ENCODE peak calls at places on chromosomes 2 and 18, in nine cellular contexts. One of them, this sample, is unnamed.

GRCh38 chr2:183059561-183059960 is 19.0 kb upstream of the DUSP19 start:
- DNase-seq in Peyer's patch: no peak
- DNase-seq in K562: peak
- DNase-seq in AG10803: peak
- DNase-seq in HFF-Myc: no peak
- DNase-seq in astrocyte: peak
- DNase-seq in choroid plexus epithelial cell: peak
- DNase-seq in WERI-Rb-1: no peak
- DNase-seq in AG04449: peak
- DNase-seq in this sample: peak

GRCh38 chr2:105546623-105546964 is 147.7 kb upstream of the FHL2 start:
- DNase-seq in Peyer's patch: no peak
- DNase-seq in AG10803: no peak
- DNase-seq in AG04449: no peak
- DNase-seq in astrocyte: no peak
- DNase-seq in WERI-Rb-1: no peak
- DNase-seq in HFF-Myc: no peak
- DNase-seq in K562: no peak
- DNase-seq in choroid plexus epithelial cell: no peak
- DNase-seq in this sample: peak

GRCh38 chr2:239824051-239824694 is 201.0 kb downstream of the NDUFA10 start:
- DNase-seq in choroid plexus epithelial cell: peak
- DNase-seq in AG10803: no peak
- DNase-seq in Peyer's patch: no peak
- DNase-seq in HFF-Myc: no peak
- DNase-seq in AG04449: no peak
- DNase-seq in K562: peak
- DNase-seq in WERI-Rb-1: peak
- DNase-seq in astrocyte: no peak
- DNase-seq in this sample: peak

GRCh38 chr2:30252723-30253688 is 21.7 kb downstream of the LBH start:
- DNase-seq in AG04449: no peak
- DNase-seq in AG10803: peak
- DNase-seq in K562: peak
- DNase-seq in Peyer's patch: peak
- DNase-seq in astrocyte: peak
- DNase-seq in HFF-Myc: no peak
- DNase-seq in choroid plexus epithelial cell: peak
- DNase-seq in WERI-Rb-1: peak
- DNase-seq in this sample: peak

GRCh38 chr2:161045726-161046125 is 114.5 kb upstream of the TANK start:
- DNase-seq in WERI-Rb-1: no peak
- DNase-seq in AG04449: no peak
- DNase-seq in Peyer's patch: no peak
- DNase-seq in K562: no peak
- DNase-seq in AG10803: no peak
- DNase-seq in HFF-Myc: no peak
- DNase-seq in choroid plexus epithelial cell: peak
- DNase-seq in astrocyte: peak
- DNase-seq in this sample: no peak

GRCh38 chr2:119517433-119517832 is 6.8 kb downstream of the SCTR start:
- DNase-seq in Peyer's patch: peak
- DNase-seq in AG04449: no peak
- DNase-seq in HFF-Myc: no peak
- DNase-seq in K562: peak
- DNase-seq in WERI-Rb-1: peak
- DNase-seq in choroid plexus epithelial cell: peak
- DNase-seq in astrocyte: peak
- DNase-seq in AG10803: peak
- DNase-seq in this sample: peak

GRCh38 chr18:23302852-23303527 is 150.1 kb upstream of the RIOK3 start:
- DNase-seq in AG04449: peak
- DNase-seq in choroid plexus epithelial cell: peak
- DNase-seq in HFF-Myc: no peak
- DNase-seq in WERI-Rb-1: no peak
- DNase-seq in K562: no peak
- DNase-seq in Peyer's patch: peak
- DNase-seq in astrocyte: peak
- DNase-seq in AG10803: peak
- DNase-seq in this sample: peak

GRCh38 chr18:23136326-23137092 is 1.2 kb downstream of the CABLES1 start:
- DNase-seq in AG10803: no peak
- DNase-seq in Peyer's patch: peak
- DNase-seq in astrocyte: peak
- DNase-seq in WERI-Rb-1: peak
- DNase-seq in choroid plexus epithelial cell: peak
- DNase-seq in K562: no peak
- DNase-seq in AG04449: no peak
- DNase-seq in HFF-Myc: no peak
- DNase-seq in this sample: peak

GRCh38 chr2:168784993-168785392 is 17.4 kb upstream of the NOSTRIN start:
- DNase-seq in Peyer's patch: no peak
- DNase-seq in AG04449: no peak
- DNase-seq in HFF-Myc: no peak
- DNase-seq in astrocyte: no peak
- DNase-seq in choroid plexus epithelial cell: no peak
- DNase-seq in K562: no peak
- DNase-seq in WERI-Rb-1: no peak
- DNase-seq in AG10803: no peak
- DNase-seq in this sample: no peak

GRCh38 chr2:42872736-42873135 is 80.4 kb upstream of the HAAO start:
- DNase-seq in HFF-Myc: peak
- DNase-seq in AG04449: no peak
- DNase-seq in WERI-Rb-1: no peak
- DNase-seq in K562: no peak
- DNase-seq in Peyer's patch: no peak
- DNase-seq in astrocyte: no peak
- DNase-seq in choroid plexus epithelial cell: no peak
- DNase-seq in AG10803: peak
- DNase-seq in this sample: no peak

GRCh38 chr2:102473020-102473419 is at the start of gene SLC9A4:
- DNase-seq in astrocyte: peak
- DNase-seq in K562: peak
- DNase-seq in Peyer's patch: no peak
- DNase-seq in AG04449: no peak
- DNase-seq in HFF-Myc: peak
- DNase-seq in choroid plexus epithelial cell: peak
- DNase-seq in AG10803: peak
- DNase-seq in WERI-Rb-1: peak
- DNase-seq in this sample: peak

GRCh38 chr2:145402706-145403277 is 882.9 kb upstream of the ZEB2 start:
- DNase-seq in K562: no peak
- DNase-seq in choroid plexus epithelial cell: no peak
- DNase-seq in AG04449: no peak
- DNase-seq in HFF-Myc: no peak
- DNase-seq in Peyer's patch: no peak
- DNase-seq in WERI-Rb-1: no peak
- DNase-seq in AG10803: no peak
- DNase-seq in astrocyte: peak
- DNase-seq in this sample: peak

GRCh38 chr2:133390151-133390550 is 178.1 kb downstream of the NCKAP5 start:
- DNase-seq in choroid plexus epithelial cell: peak
- DNase-seq in AG10803: peak
- DNase-seq in Peyer's patch: no peak
- DNase-seq in WERI-Rb-1: no peak
- DNase-seq in astrocyte: peak
- DNase-seq in K562: no peak
- DNase-seq in HFF-Myc: no peak
- DNase-seq in AG04449: peak
- DNase-seq in this sample: peak

GRCh38 chr18:7567487-7568425 is 640 bp downstream of the PTPRM start:
- DNase-seq in HFF-Myc: no peak
- DNase-seq in AG04449: no peak
- DNase-seq in WERI-Rb-1: peak
- DNase-seq in AG10803: peak
- DNase-seq in choroid plexus epithelial cell: peak
- DNase-seq in astrocyte: peak
- DNase-seq in K562: no peak
- DNase-seq in Peyer's patch: peak
- DNase-seq in this sample: peak

GRCh38 chr2:98118161-98118560 is 31.2 kb downstream of the VWA3B start:
- DNase-seq in K562: no peak
- DNase-seq in choroid plexus epithelial cell: peak
- DNase-seq in WERI-Rb-1: no peak
- DNase-seq in HFF-Myc: no peak
- DNase-seq in Peyer's patch: no peak
- DNase-seq in astrocyte: peak
- DNase-seq in AG10803: peak
- DNase-seq in AG04449: no peak
- DNase-seq in this sample: peak

GRCh38 chr2:235300368-235301201 is 193.3 kb upstream of the AGAP1 start:
- DNase-seq in WERI-Rb-1: no peak
- DNase-seq in K562: no peak
- DNase-seq in HFF-Myc: peak
- DNase-seq in AG10803: peak
- DNase-seq in choroid plexus epithelial cell: peak
- DNase-seq in Peyer's patch: no peak
- DNase-seq in astrocyte: peak
- DNase-seq in AG04449: peak
- DNase-seq in this sample: peak

GRCh38 chr2:169136885-169137534 is 67.6 kb downstream of the DHRS9 start:
- DNase-seq in Peyer's patch: no peak
- DNase-seq in HFF-Myc: no peak
- DNase-seq in WERI-Rb-1: no peak
- DNase-seq in AG10803: no peak
- DNase-seq in K562: no peak
- DNase-seq in AG04449: no peak
- DNase-seq in astrocyte: peak
- DNase-seq in choroid plexus epithelial cell: no peak
- DNase-seq in this sample: peak

GRCh38 chr18:33577688-33578370 is at the start of gene ASXL3:
- DNase-seq in AG10803: no peak
- DNase-seq in WERI-Rb-1: peak
- DNase-seq in Peyer's patch: peak
- DNase-seq in HFF-Myc: no peak
- DNase-seq in K562: no peak
- DNase-seq in AG04449: no peak
- DNase-seq in choroid plexus epithelial cell: peak
- DNase-seq in astrocyte: peak
- DNase-seq in this sample: no peak

GRCh38 chr2:178917555-178917954 is 110.3 kb upstream of the TTN start:
- DNase-seq in HFF-Myc: no peak
- DNase-seq in AG10803: no peak
- DNase-seq in choroid plexus epithelial cell: no peak
- DNase-seq in WERI-Rb-1: no peak
- DNase-seq in Peyer's patch: no peak
- DNase-seq in K562: no peak
- DNase-seq in astrocyte: no peak
- DNase-seq in AG04449: no peak
- DNase-seq in this sample: no peak

GRCh38 chr2:134685967-134686366 is 32.8 kb downstream of the TMEM163 start:
- DNase-seq in Peyer's patch: no peak
- DNase-seq in choroid plexus epithelial cell: no peak
- DNase-seq in AG10803: no peak
- DNase-seq in HFF-Myc: no peak
- DNase-seq in AG04449: no peak
- DNase-seq in astrocyte: no peak
- DNase-seq in WERI-Rb-1: no peak
- DNase-seq in K562: no peak
- DNase-seq in this sample: no peak

GRCh38 chr18:57644540-57644939 is 22.9 kb upstream of the NARS1 start:
- DNase-seq in AG10803: no peak
- DNase-seq in WERI-Rb-1: no peak
- DNase-seq in AG04449: no peak
- DNase-seq in astrocyte: no peak
- DNase-seq in Peyer's patch: no peak
- DNase-seq in HFF-Myc: no peak
- DNase-seq in K562: no peak
- DNase-seq in choroid plexus epithelial cell: peak
- DNase-seq in this sample: no peak
- TF ChIP-seq CTCF in AG10803: no peak
- TF ChIP-seq CTCF in WERI-Rb-1: no peak
- TF ChIP-seq CTCF in AG04449: no peak
- TF ChIP-seq CTCF in astrocyte: no peak
- TF ChIP-seq CTCF in Peyer's patch: no peak
- TF ChIP-seq CTCF in HFF-Myc: no peak
- TF ChIP-seq CTCF in K562: no peak
- TF ChIP-seq CTCF in choroid plexus epithelial cell: peak
- TF ChIP-seq CTCF in this sample: peak

DNA sequence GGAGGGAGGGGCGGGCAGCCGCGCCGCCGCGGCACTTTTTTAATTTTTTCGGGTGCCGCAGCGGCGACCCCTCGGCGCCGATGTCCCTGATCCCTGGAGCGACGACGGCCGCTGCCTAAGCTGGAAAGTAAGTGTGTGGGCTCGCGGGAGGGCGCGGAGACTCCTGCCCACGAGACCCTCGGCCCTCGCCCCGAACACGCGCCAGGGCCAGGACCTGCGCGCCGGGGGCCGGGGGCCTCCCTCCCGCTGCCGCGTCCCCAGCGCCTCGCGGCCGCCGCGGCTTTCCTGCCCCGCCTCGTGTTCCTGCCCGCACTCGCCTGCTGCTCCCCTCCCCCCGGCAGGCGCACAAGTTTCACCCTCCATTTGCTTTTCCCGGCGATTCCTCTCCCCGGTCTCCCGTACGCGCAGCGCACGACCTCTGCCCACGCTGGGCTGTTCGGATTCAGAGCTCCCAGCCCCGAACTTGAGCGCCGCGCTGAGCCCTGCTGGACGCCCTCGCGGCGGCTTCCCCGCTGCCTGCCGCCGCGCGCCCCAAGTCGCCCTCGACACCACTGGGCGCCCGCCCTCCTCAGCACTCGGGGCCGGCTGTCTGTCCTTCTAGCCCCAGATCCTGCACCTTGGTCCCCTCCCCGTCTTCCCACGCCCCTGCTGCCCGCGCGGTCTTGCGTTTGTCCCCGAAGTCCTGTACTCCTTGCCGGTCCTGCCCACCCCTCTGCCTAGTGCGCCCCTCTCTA is 507 bp downstream of the PKP4 start:
- DNase-seq in choroid plexus epithelial cell: peak
- DNase-seq in astrocyte: peak
- DNase-seq in K562: peak
- DNase-seq in AG10803: peak
- DNase-seq in Peyer's patch: peak
- DNase-seq in WERI-Rb-1: peak
- DNase-seq in AG04449: no peak
- DNase-seq in HFF-Myc: no peak
- DNase-seq in this sample: peak
- H3K4me3 ChIP-seq in choroid plexus epithelial cell: peak
- H3K4me3 ChIP-seq in astrocyte: peak
- H3K4me3 ChIP-seq in K562: peak
- H3K4me3 ChIP-seq in AG10803: peak
- H3K4me3 ChIP-seq in Peyer's patch: peak
- H3K4me3 ChIP-seq in WERI-Rb-1: peak
- H3K4me3 ChIP-seq in AG04449: peak
- H3K4me3 ChIP-seq in HFF-Myc: peak
- H3K4me3 ChIP-seq in this sample: peak

GRCh38 chr2:218216674-218217365 is at the start of gene ARPC2:
- DNase-seq in K562: peak
- DNase-seq in HFF-Myc: peak
- DNase-seq in AG04449: peak
- DNase-seq in AG10803: peak
- DNase-seq in WERI-Rb-1: peak
- DNase-seq in choroid plexus epithelial cell: peak
- DNase-seq in astrocyte: peak
- DNase-seq in Peyer's patch: peak
- DNase-seq in this sample: peak
- TF ChIP-seq CTCF in K562: no peak
- TF ChIP-seq CTCF in HFF-Myc: no peak
- TF ChIP-seq CTCF in AG04449: no peak
- TF ChIP-seq CTCF in AG10803: no peak
- TF ChIP-seq CTCF in WERI-Rb-1: no peak
- TF ChIP-seq CTCF in choroid plexus epithelial cell: no peak
- TF ChIP-seq CTCF in astrocyte: no peak
- TF ChIP-seq CTCF in Peyer's patch: no peak
- TF ChIP-seq CTCF in this sample: no peak

GRCh38 chr2:7516447-7517121 is 599.4 kb downstream of the RNF144A start:
- DNase-seq in choroid plexus epithelial cell: no peak
- DNase-seq in AG10803: peak
- DNase-seq in AG04449: no peak
- DNase-seq in Peyer's patch: no peak
- DNase-seq in HFF-Myc: no peak
- DNase-seq in WERI-Rb-1: no peak
- DNase-seq in K562: no peak
- DNase-seq in astrocyte: no peak
- DNase-seq in this sample: no peak
- H3K4me3 ChIP-seq in choroid plexus epithelial cell: no peak
- H3K4me3 ChIP-seq in AG10803: no peak
- H3K4me3 ChIP-seq in AG04449: no peak
- H3K4me3 ChIP-seq in Peyer's patch: no peak
- H3K4me3 ChIP-seq in HFF-Myc: no peak
- H3K4me3 ChIP-seq in WERI-Rb-1: no peak
- H3K4me3 ChIP-seq in K562: no peak
- H3K4me3 ChIP-seq in astrocyte: no peak
- H3K4me3 ChIP-seq in this sample: no peak

This sample was measured in epithelial cell of esophagus.